ENCODE peak calls at places on chromosomes 11 and 22, in four cellular contexts. One of them, this sample, is unnamed.

GRCh38 chr11:131064373-131064991 is 148.2 kb upstream of the SNX19 start:
- DNase-seq in transverse colon: peak
- DNase-seq in WERI-Rb-1: peak
- DNase-seq in H1: peak
- DNase-seq in this sample: no peak

GRCh38 chr11:97833412-97833811 is 1187.3 kb upstream of the CNTN5 start:
- DNase-seq in transverse colon: no peak
- DNase-seq in WERI-Rb-1: no peak
- DNase-seq in H1: no peak
- DNase-seq in this sample: no peak

GRCh38 chr11:17522655-17523054 is 21.6 kb downstream of the USH1C start:
- DNase-seq in transverse colon: no peak
- DNase-seq in WERI-Rb-1: no peak
- DNase-seq in H1: no peak
- DNase-seq in this sample: no peak

GRCh38 chr11:64406221-64406946 is 47.4 kb downstream of the RPS6KA4 start:
- DNase-seq in transverse colon: no peak
- DNase-seq in WERI-Rb-1: no peak
- DNase-seq in H1: no peak
- DNase-seq in this sample: no peak

GRCh38 chr11:17683378-17684161 is 35.8 kb upstream of the MYOD1 start:
- DNase-seq in transverse colon: no peak
- DNase-seq in WERI-Rb-1: peak
- DNase-seq in H1: no peak
- DNase-seq in this sample: no peak

GRCh38 chr11:94800394-94800793 is 32.2 kb downstream of the AMOTL1 start:
- DNase-seq in transverse colon: no peak
- DNase-seq in WERI-Rb-1: no peak
- DNase-seq in H1: no peak
- DNase-seq in this sample: no peak

GRCh38 chr22:19928207-19928606 is 13.4 kb upstream of the COMT start:
- DNase-seq in transverse colon: no peak
- DNase-seq in WERI-Rb-1: no peak
- DNase-seq in H1: no peak
- DNase-seq in this sample: no peak

GRCh38 chr11:45048870-45049825 is 97.3 kb upstream of the PRDM11 start:
- DNase-seq in transverse colon: no peak
- DNase-seq in WERI-Rb-1: peak
- DNase-seq in H1: no peak
- DNase-seq in this sample: no peak

GRCh38 chr11:68142028-68142412 is 20.8 kb upstream of the CHKA start:
- DNase-seq in transverse colon: no peak
- DNase-seq in WERI-Rb-1: no peak
- DNase-seq in H1: no peak
- DNase-seq in this sample: no peak

GRCh38 chr11:126739499-126740145 is 260.9 kb downstream of the KIRREL3 start:
- DNase-seq in transverse colon: no peak
- DNase-seq in WERI-Rb-1: no peak
- DNase-seq in H1: no peak
- DNase-seq in this sample: no peak

GRCh38 chr11:12865871-12866595 is 143.1 kb upstream of the RASSF10 start:
- DNase-seq in transverse colon: no peak
- DNase-seq in WERI-Rb-1: no peak
- DNase-seq in H1: no peak
- DNase-seq in this sample: no peak

GRCh38 chr11:103596323-103596722 is 440.1 kb upstream of the DDI1 start:
- DNase-seq in transverse colon: no peak
- DNase-seq in WERI-Rb-1: no peak
- DNase-seq in H1: no peak
- DNase-seq in this sample: no peak

GRCh38 chr11:63998558-63999348 is 12.5 kb downstream of the OTUB1 start:
- DNase-seq in transverse colon: no peak
- DNase-seq in WERI-Rb-1: peak
- DNase-seq in H1: no peak
- DNase-seq in this sample: no peak

GRCh38 chr11:67352546-67353316 is 615 bp downstream of the POLD4 start:
- DNase-seq in transverse colon: peak
- DNase-seq in WERI-Rb-1: no peak
- DNase-seq in H1: no peak
- DNase-seq in this sample: peak

GRCh38 chr11:16096336-16096735 is 260.0 kb downstream of the SOX6 start:
- DNase-seq in transverse colon: no peak
- DNase-seq in WERI-Rb-1: no peak
- DNase-seq in H1: no peak
- DNase-seq in this sample: no peak

GRCh38 chr11:16985297-16985696 is 28.9 kb downstream of the PLEKHA7 start:
- DNase-seq in transverse colon: no peak
- DNase-seq in WERI-Rb-1: no peak
- DNase-seq in H1: no peak
- DNase-seq in this sample: peak

GRCh38 chr11:64535811-64536210 is 55.2 kb upstream of the SLC22A12 start:
- DNase-seq in transverse colon: no peak
- DNase-seq in WERI-Rb-1: no peak
- DNase-seq in H1: no peak
- DNase-seq in this sample: peak

GRCh38 chr22:46352691-46353386 is 17.3 kb downstream of the TRMU start:
- DNase-seq in transverse colon: peak
- DNase-seq in WERI-Rb-1: peak
- DNase-seq in H1: no peak
- DNase-seq in this sample: no peak

GRCh38 chr22:43434601-43435311 is 22.9 kb downstream of the MPPED1 start:
- DNase-seq in transverse colon: no peak
- DNase-seq in WERI-Rb-1: no peak
- DNase-seq in H1: no peak
- DNase-seq in this sample: no peak

GRCh38 chr11:71384561-71384960 is 63.6 kb downstream of the DHCR7 start:
- DNase-seq in transverse colon: no peak
- DNase-seq in WERI-Rb-1: no peak
- DNase-seq in H1: no peak
- DNase-seq in this sample: no peak

GRCh38 chr11:60334005-60334620 is 7.1 kb downstream of the MS4A6E start:
- DNase-seq in transverse colon: peak
- DNase-seq in WERI-Rb-1: peak
- DNase-seq in H1: peak
- DNase-seq in this sample: no peak

DNA sequence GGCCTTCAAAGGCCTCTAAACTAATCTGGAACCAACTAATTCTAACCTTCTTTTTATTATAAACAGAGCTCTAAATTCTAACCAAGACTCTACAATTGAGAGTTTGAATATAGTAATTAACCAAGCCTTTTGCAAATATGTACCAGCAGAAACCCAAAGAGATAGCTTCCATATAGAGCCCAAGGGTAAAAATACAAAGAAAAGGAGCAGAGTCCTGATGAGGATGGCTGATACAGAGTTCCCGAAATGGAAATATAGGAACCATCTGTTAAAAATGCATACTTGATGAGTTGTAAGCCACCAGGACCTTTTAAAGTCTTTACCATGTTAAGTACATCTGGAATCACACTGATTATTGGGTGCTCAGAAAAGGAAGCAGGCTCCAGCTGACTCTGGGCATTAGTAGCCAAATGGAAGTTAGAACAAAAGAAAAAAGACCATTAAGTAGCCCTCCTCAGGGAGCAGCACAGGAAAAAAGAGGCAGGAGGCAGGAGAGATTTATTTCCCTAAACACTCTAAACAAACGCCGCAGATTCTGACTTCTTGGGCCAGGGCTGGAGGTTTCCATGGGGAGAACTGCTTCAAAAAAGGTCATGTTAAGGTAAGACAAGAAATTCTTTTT is 463.1 kb upstream of the FAT3 start:
- DNase-seq in transverse colon: no peak
- DNase-seq in WERI-Rb-1: no peak
- DNase-seq in H1: no peak
- DNase-seq in this sample: no peak
- H3K27ac ChIP-seq in transverse colon: no peak
- H3K27ac ChIP-seq in WERI-Rb-1: no peak
- H3K27ac ChIP-seq in H1: no peak
- H3K27ac ChIP-seq in this sample: no peak

GRCh38 chr11:24437123-24437522 is 59.7 kb upstream of the LUZP2 start:
- DNase-seq in transverse colon: no peak
- DNase-seq in WERI-Rb-1: no peak
- DNase-seq in H1: no peak
- DNase-seq in this sample: no peak
- TF ChIP-seq CTCF in transverse colon: no peak
- TF ChIP-seq CTCF in WERI-Rb-1: peak
- TF ChIP-seq CTCF in H1: no peak
- TF ChIP-seq CTCF in this sample: no peak

GRCh38 chr11:58573451-58574104 is 2.1 kb downstream of the LPXN start:
- DNase-seq in transverse colon: no peak
- DNase-seq in WERI-Rb-1: no peak
- DNase-seq in H1: no peak
- DNase-seq in this sample: peak

GRCh38 chr11:58576792-58577440 is 1.3 kb upstream of the LPXN start:
- DNase-seq in transverse colon: no peak
- DNase-seq in WERI-Rb-1: no peak
- DNase-seq in H1: no peak
- DNase-seq in this sample: peak

GRCh38 chr11:58577441-58578135 is 1.3 kb upstream of the ZFP91 start:
- DNase-seq in transverse colon: peak
- DNase-seq in WERI-Rb-1: peak
- DNase-seq in H1: no peak
- DNase-seq in this sample: peak

GRCh38 chr11:58574851-58575250 is 805 bp downstream of the LPXN start:
- DNase-seq in transverse colon: no peak
- DNase-seq in WERI-Rb-1: no peak
- DNase-seq in H1: no peak
- DNase-seq in this sample: no peak

GRCh38 chr11:58575377-58576020 is at the start of gene LPXN:
- DNase-seq in transverse colon: peak
- DNase-seq in WERI-Rb-1: no peak
- DNase-seq in H1: no peak
- DNase-seq in this sample: no peak
- H3K4me3 ChIP-seq in transverse colon: peak
- H3K4me3 ChIP-seq in WERI-Rb-1: no peak
- H3K4me3 ChIP-seq in H1: no peak
- H3K4me3 ChIP-seq in this sample: peak

GRCh38 chr11:87351671-87352070 is 313.9 kb downstream of the TMEM135 start:
- DNase-seq in transverse colon: no peak
- DNase-seq in WERI-Rb-1: no peak
- DNase-seq in H1: no peak
- DNase-seq in this sample: no peak

GRCh38 chr11:87356428-87356827 is 318.7 kb downstream of the TMEM135 start:
- DNase-seq in transverse colon: peak
- DNase-seq in WERI-Rb-1: no peak
- DNase-seq in H1: no peak
- DNase-seq in this sample: no peak

GRCh38 chr11:87352759-87353707 is 315.3 kb downstream of the TMEM135 start:
- DNase-seq in transverse colon: peak
- DNase-seq in WERI-Rb-1: peak
- DNase-seq in H1: peak
- DNase-seq in this sample: peak

GRCh38 chr11:87355614-87356013 is 317.9 kb downstream of the TMEM135 start:
- DNase-seq in transverse colon: no peak
- DNase-seq in WERI-Rb-1: no peak
- DNase-seq in H1: no peak
- DNase-seq in this sample: no peak

DNA sequence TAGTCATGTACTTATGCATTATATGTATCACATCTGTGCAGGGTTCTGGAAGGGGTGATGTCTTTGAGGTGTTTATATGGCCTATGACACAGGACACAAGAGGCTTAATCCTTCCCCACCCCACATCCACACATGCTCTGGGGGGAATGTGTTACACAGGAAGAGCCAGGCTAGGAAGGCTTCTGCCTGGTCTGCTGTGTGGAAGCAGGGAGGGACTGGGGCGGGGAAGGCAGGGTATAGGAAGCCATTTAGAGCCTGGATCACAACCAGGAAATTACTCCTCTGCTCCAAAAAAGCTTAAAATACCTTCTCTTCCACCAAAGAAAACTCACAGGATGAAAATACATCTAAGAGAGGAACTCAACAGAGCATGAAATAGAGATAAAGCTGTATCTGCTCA is 316.2 kb downstream of the TMEM135 start:
- DNase-seq in transverse colon: no peak
- DNase-seq in WERI-Rb-1: no peak
- DNase-seq in H1: no peak
- DNase-seq in this sample: no peak
- H3K27ac ChIP-seq in transverse colon: no peak
- H3K27ac ChIP-seq in WERI-Rb-1: no peak
- H3K27ac ChIP-seq in H1: no peak
- H3K27ac ChIP-seq in this sample: peak

GRCh38 chr11:7694953-7695271 is 11.4 kb downstream of the OVCH2 start:
- DNase-seq in transverse colon: no peak
- DNase-seq in WERI-Rb-1: no peak
- DNase-seq in H1: no peak
- DNase-seq in this sample: no peak
- TF ChIP-seq CTCF in transverse colon: no peak
- TF ChIP-seq CTCF in WERI-Rb-1: no peak
- TF ChIP-seq CTCF in H1: no peak
- TF ChIP-seq CTCF in this sample: no peak

GRCh38 chr11:62753736-62754603 is at the start of gene ZBTB3:
- DNase-seq in transverse colon: peak
- DNase-seq in WERI-Rb-1: peak
- DNase-seq in H1: peak
- DNase-seq in this sample: peak
- H3K4me3 ChIP-seq in transverse colon: peak
- H3K4me3 ChIP-seq in WERI-Rb-1: peak
- H3K4me3 ChIP-seq in H1: peak
- H3K4me3 ChIP-seq in this sample: peak

GRCh38 chr22:50140615-50141014 is 29.9 kb upstream of the PANX2 start:
- DNase-seq in transverse colon: no peak
- DNase-seq in WERI-Rb-1: no peak
- DNase-seq in H1: no peak
- DNase-seq in this sample: no peak
- H3K27ac ChIP-seq in transverse colon: no peak
- H3K27ac ChIP-seq in WERI-Rb-1: no peak
- H3K27ac ChIP-seq in H1: no peak
- H3K27ac ChIP-seq in this sample: no peak

This sample was measured in Peyer's patch.